ENCODE peak calls at places on chromosomes 6 and 20, in four cellular contexts. Y is HCT116, I is H1, K is HepG2. R is an unnamed sample.

GRCh38 chr6:147654103-147654845 is 145.8 kb downstream of the SAMD5 start:
- DNase-seq in K (no peak), I (no peak), Y (no peak), R (no peak)

GRCh38 chr6:111662794-111663231 is 57.1 kb upstream of the TRAF3IP2 start:
- DNase-seq in Y (no peak), I (no peak), K (no peak), R (no peak)

GRCh38 chr20:51950926-51951325 is 148.6 kb upstream of the SALL4 start:
- DNase-seq in I (no peak), Y (no peak), K (no peak), R (no peak)

GRCh38 chr6:16670183-16670582 is 91.1 kb downstream of the ATXN1 start:
- DNase-seq in I (no peak), Y (no peak), K (no peak), R (no peak)

GRCh38 chr6:44527191-44527960 is 139.9 kb downstream of the CDC5L start:
- DNase-seq in I (no peak), Y (no peak), K (no peak), R (no peak)

GRCh38 chr6:168113226-168113625 is 34.2 kb upstream of the FRMD1 start:
- DNase-seq in K (no peak), Y (no peak), I (no peak), R (no peak)

GRCh38 chr6:13836170-13836569 is 21.8 kb upstream of the MCUR1 start:
- DNase-seq in Y (no peak), K (no peak), I (no peak), R (no peak)

GRCh38 chr6:170596426-170596825 is 12.0 kb upstream of the PDCD2 start:
- DNase-seq in K (no peak), I (no peak), Y (no peak), R (no peak)

GRCh38 chr6:7728855-7729590 is 3.1 kb downstream of the BMP6 start:
- DNase-seq in Y (no peak), I (no peak), K (no peak), R (no peak)

GRCh38 chr6:150006961-150007464 is 18.3 kb downstream of the RAET1L start:
- DNase-seq in Y (no peak), K (no peak), I (no peak), R (no peak)

GRCh38 chr20:14632906-14633305 is 295.5 kb upstream of the FLRT3 start:
- DNase-seq in I (no peak), Y (no peak), K (peak), R (no peak)

GRCh38 chr6:137696765-137697164 is 170.3 kb upstream of the TNFAIP3 start:
- DNase-seq in K (no peak), I (no peak), Y (no peak), R (no peak)

GRCh38 chr6:155530219-155530834 is 74.7 kb upstream of the NOX3 start:
- DNase-seq in Y (peak), K (peak), I (no peak), R (peak)

GRCh38 chr6:39941820-39942219 is 7.6 kb upstream of the MOCS1 start:
- DNase-seq in K (no peak), I (no peak), Y (no peak), R (no peak)

GRCh38 chr6:168678588-168678987 is 237.6 kb downstream of the SMOC2 start:
- DNase-seq in K (no peak), Y (no peak), I (no peak), R (no peak)

GRCh38 chr6:71190809-71191208 is 97.8 kb upstream of the OGFRL1 start:
- DNase-seq in K (peak), Y (no peak), I (no peak), R (no peak)

GRCh38 chr6:146850238-146850896 is 251.6 kb downstream of the ADGB start:
- DNase-seq in Y (no peak), I (no peak), K (no peak), R (no peak)

GRCh38 chr6:40356242-40356910 is 230.8 kb downstream of the LRFN2 start:
- DNase-seq in Y (no peak), I (no peak), K (no peak), R (no peak)

GRCh38 chr20:15594296-15594695 is 979.0 kb downstream of the KIF16B start:
- DNase-seq in K (no peak), Y (no peak), I (no peak), R (no peak)

GRCh38 chr6:169620171-169621125 is 81.4 kb downstream of the WDR27 start:
- DNase-seq in K (peak), Y (no peak), I (no peak), R (no peak)

GRCh38 chr20:32648761-32649615 is 24.8 kb downstream of the C20orf203 start:
- DNase-seq in K (no peak), I (no peak), Y (peak), R (no peak)

GRCh38 chr6:6479706-6480250 is 108.7 kb upstream of the LY86 start:
- DNase-seq in Y (no peak), K (no peak), I (no peak), R (no peak)

GRCh38 chr6:124888581-124889371 is 73.5 kb upstream of the RNF217 start:
- DNase-seq in Y (no peak), I (no peak), K (no peak), R (no peak)

GRCh38 chr20:38013891-38014290 is 19.4 kb downstream of the TTI1 start:
- DNase-seq in I (no peak), K (no peak), Y (no peak), R (no peak)

GRCh38 chr6:142773859-142774258 is 171.1 kb downstream of the HIVEP2 start:
- DNase-seq in I (no peak), K (no peak), Y (no peak), R (no peak)

GRCh38 chr6:7138111-7138510 is 30.4 kb downstream of the RREB1 start:
- DNase-seq in Y (no peak), I (no peak), K (no peak), R (no peak)

GRCh38 chr6:157718788-157719187 is 104.3 kb upstream of the SNX9 start:
- DNase-seq in K (no peak), Y (no peak), I (no peak), R (no peak)

GRCh38 chr6:47413752-47414516 is 63.7 kb upstream of the CD2AP start:
- DNase-seq in Y (peak), I (no peak), K (peak), R (peak)

GRCh38 chr6:122930252-122931180 is 65.5 kb upstream of the CLVS2 start:
- DNase-seq in K (no peak), I (no peak), Y (no peak), R (no peak)

DNA sequence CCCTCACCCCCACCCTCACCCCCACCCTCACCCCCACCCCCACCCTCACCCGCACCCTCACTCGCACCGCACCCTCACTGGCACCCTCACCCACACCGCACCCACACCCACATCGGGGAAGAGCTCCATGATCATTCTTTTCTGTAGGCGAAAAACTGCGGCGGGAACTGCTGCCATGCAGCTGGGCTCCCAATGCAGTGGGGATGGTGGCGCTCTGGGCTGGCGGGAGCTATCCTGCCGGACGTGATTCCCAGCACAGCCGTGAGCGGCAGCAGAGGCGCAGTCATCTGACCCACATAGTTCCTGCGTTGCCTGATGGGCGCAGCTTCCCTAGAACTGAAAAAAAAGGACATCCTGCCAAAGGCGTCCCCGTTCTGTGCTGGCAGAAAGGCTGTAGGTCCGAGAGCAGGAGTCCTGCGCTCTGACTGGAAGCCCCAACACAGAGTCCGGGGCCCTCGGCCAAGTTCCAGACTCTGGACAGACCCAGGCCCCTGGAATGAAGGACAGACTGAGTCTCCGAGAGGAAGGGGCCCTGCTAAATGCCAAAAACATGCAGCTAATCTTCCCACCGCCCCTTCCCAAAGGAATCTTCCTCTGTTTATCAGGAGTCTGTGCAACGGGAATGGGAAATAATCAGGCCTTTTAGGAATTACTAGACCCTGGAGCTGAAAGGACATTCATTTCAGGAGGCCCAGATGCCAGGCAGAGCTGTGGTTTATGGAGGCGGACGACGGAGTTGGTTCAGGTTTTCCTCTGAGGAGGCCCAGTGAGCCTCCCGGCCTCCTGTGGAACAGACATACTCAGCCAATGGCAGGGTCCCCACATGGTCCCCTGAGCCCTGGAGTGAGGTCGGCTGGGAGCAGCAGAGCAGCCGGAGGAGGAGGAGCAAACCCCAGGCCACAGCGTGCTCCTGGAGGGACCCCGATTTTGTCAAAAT is 14.1 kb upstream of the TCFL5 start:
- DNase-seq in K (peak), Y (peak), I (no peak), R (peak)
- TF ChIP-seq JUND in K (no peak), Y (no peak), I (no peak), R (no peak)

DNA sequence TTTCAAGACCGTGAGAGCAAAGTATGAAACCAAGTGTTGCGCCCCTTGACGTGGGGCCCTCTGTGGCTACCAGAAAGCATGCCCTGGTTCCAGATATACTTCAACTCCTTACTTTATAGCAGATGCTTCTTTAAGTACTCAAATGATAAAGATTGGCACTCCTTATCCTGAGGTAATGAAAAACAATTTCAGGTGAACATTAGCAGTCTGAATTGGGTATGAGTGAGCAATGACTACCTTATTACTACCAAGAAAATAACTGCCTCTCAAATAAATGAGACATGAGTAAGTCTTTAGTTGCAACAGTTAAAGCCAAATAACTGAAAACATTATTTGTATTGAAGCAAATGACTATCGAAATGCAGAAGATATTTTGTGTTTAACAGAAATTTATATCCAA is 408.7 kb downstream of the MMUT start:
- DNase-seq in I (no peak), K (no peak), Y (no peak), R (no peak)
- TF ChIP-seq JUND in I (no peak), K (no peak), Y (no peak), R (no peak)

DNA sequence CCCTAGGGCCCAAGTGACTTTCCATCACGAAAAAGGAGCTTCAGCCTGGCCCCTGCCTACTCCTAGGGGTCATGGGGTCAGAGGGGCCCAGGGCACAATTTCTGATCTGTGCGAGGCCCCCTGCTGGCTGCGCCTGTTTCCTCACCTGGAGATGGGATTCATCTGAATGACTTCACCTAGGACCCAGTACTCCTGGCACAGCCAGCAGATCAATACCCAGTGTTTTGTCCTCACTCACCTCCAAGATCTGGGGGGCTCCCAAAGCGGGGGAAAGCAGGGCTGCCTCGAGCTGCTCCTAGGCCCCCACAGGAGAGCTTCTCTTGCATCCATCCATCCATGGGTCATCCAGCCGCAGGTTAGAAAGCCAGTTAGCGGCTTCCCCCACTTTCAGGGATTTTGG is 33.8 kb downstream of the CD40 start:
- DNase-seq in K (peak), I (no peak), Y (no peak), R (peak)
- TF ChIP-seq JUND in K (no peak), I (no peak), Y (no peak), R (no peak)

GRCh38 chr20:39822667-39823066 is 860.5 kb downstream of the DHX35 start:
- DNase-seq in I (no peak), Y (no peak), K (no peak), R (no peak)
- TF ChIP-seq JUND in I (no peak), Y (no peak), K (no peak), R (no peak)

GRCh38 chr6:34745277-34746103 is 11.8 kb upstream of the SNRPC start:
- DNase-seq in I (no peak), Y (no peak), K (peak), R (peak)
- TF ChIP-seq JUND in I (no peak), Y (no peak), K (peak), R (peak)

DNA sequence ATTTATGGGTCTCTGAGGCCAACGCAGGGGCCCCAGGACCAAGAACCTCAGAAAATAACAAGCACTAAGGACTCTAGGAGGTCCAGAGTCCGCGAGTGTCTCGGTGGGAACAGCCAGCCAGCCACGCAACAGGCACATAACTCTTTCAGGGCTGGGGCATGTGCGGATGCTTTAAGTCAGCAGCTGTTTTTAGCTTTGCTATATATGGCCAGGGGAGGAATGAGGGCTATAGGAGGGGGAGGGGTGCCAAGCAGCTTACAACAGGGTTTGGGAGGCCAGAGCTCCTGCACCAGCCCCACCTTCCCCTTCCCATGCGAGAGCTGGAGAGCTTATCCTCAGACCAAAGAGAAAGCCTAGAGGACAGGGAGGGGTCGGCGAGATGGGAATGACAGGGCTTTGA is 6.2 kb downstream of the JPH2 start:
- DNase-seq in K (no peak), I (peak), Y (no peak), R (peak)
- TF ChIP-seq JUND in K (no peak), I (no peak), Y (no peak), R (no peak)

GRCh38 chr6:42104095-42104806 is 38.2 kb downstream of the C6orf132 start:
- DNase-seq in K (peak), I (peak), Y (no peak), R (no peak)
- TF ChIP-seq JUND in K (no peak), I (peak), Y (no peak), R (no peak)

DNA sequence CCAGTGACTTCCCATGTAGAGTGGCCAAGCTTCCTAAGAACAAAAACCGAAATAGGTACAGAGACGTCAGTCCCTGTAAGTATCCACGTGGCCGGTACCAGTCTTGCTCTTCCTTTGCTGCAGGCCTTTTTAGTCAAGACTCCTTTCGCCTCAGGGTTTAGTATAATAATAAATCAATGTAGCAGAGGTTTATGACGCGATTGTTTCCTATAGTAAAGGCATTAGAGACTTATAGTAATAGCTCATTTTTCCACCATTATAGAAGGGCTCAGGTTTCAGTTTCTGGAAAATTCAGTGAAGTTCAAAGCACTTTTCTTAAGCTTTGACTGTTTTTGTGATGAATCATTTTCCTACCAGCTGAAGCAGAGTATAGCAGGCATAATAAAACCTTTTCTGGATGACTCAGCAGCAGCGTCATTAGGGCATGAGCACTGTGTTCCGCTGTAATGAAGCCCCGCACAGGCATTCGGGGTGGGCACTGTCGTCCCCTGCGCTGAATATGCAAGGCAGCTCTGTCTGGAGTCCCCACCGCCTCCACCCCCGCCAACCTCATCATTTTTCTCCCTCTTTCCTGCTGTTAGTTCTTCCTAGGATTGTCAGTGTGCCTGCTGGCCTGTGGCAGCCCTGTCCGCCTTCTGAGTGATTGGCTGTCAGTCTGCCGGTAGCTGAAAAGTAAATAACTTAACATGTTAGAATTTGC is 51.3 kb downstream of the PTPN1 start:
- DNase-seq in K (no peak), Y (peak), I (no peak), R (no peak)
- TF ChIP-seq JUND in K (no peak), Y (peak), I (no peak), R (no peak)